ENCODE peak calls at places on chromosomes 3 and 15, in five cellular contexts. W is right cardiac atrium, T is MM.1S, L is PC-9, S is PC-3. J is an unnamed sample. For H3K4me1, the result is how much of the 10 kb centered on the place peaks cover.

GRCh38 chr15:25056484-25057429 is 102.0 kb downstream of the SNRPN start:
- DNase-seq in W (no peak), T (no peak), L (no peak), S (no peak), J (no peak)

GRCh38 chr3:157938154-157938774 is 168.0 kb downstream of the SHOX2 start:
- DNase-seq in W (no peak), T (no peak), L (no peak), S (peak), J (no peak)

GRCh38 chr3:117439812-117440211 is 730.2 kb downstream of the TUSC7 start:
- DNase-seq in W (no peak), T (no peak), L (no peak), S (peak), J (no peak)

GRCh38 chr15:90497912-90498311 is 31.8 kb upstream of the CRTC3 start:
- DNase-seq in W (no peak), T (no peak), L (no peak), S (peak), J (no peak)

GRCh38 chr15:31308185-31308639 is 18.4 kb upstream of the KLF13 start:
- DNase-seq in W (no peak), T (no peak), L (no peak), S (no peak), J (no peak)

GRCh38 chr15:74253276-74253921 is 17.3 kb downstream of the CCDC33 start:
- DNase-seq in W (no peak), T (no peak), L (no peak), S (no peak), J (no peak)

GRCh38 chr3:29026959-29027358 is 253.9 kb upstream of the RBMS3 start:
- DNase-seq in W (no peak), T (no peak), L (no peak), S (peak), J (no peak)

GRCh38 chr3:43512749-43513404 is 108.9 kb downstream of the ANO10 start:
- DNase-seq in W (no peak), T (no peak), L (no peak), S (peak), J (no peak)

GRCh38 chr15:51853987-51854386 is 24.5 kb downstream of the TMOD3 start:
- DNase-seq in W (no peak), T (no peak), L (no peak), S (no peak), J (no peak)

GRCh38 chr15:79179108-79179561 is 88.6 kb upstream of the RASGRF1 start:
- DNase-seq in W (no peak), T (no peak), L (peak), S (peak), J (no peak)

GRCh38 chr3:54870423-54870822 is 57.4 kb downstream of the LRTM1 start:
- DNase-seq in W (no peak), T (no peak), L (peak), S (peak), J (peak)

GRCh38 chr15:75599396-75599795 is 20.3 kb upstream of the PTPN9 start:
- DNase-seq in W (no peak), T (no peak), L (no peak), S (no peak), J (no peak)

GRCh38 chr15:72491768-72492167 is 17.6 kb downstream of the ARIH1 start:
- DNase-seq in W (no peak), T (no peak), L (no peak), S (peak), J (no peak)

GRCh38 chr15:29682361-29682760 is 139.9 kb downstream of the TJP1 start:
- DNase-seq in W (no peak), T (no peak), L (no peak), S (no peak), J (no peak)

GRCh38 chr15:79942656-79943481 is 28.1 kb downstream of the BCL2A1 start:
- DNase-seq in W (no peak), T (no peak), L (no peak), S (peak), J (no peak)

GRCh38 chr3:133494469-133494868 is 79.0 kb upstream of the CDV3 start:
- DNase-seq in W (no peak), T (no peak), L (no peak), S (no peak), J (no peak)

GRCh38 chr3:15753056-15753710 is 44.6 kb downstream of the ANKRD28 start:
- DNase-seq in W (no peak), T (no peak), L (no peak), S (peak), J (no peak)

GRCh38 chr15:86087808-86088207 is 8.1 kb downstream of the AGBL1 start:
- DNase-seq in W (no peak), T (no peak), L (no peak), S (no peak), J (no peak)

GRCh38 chr15:74994685-74995084 is 678 bp upstream of the SCAMP5 start:
- DNase-seq in W (no peak), T (no peak), L (no peak), S (no peak), J (no peak)

GRCh38 chr3:102018544-102018943 is 169.2 kb downstream of the NFKBIZ start:
- DNase-seq in W (no peak), T (no peak), L (no peak), S (no peak), J (no peak)

GRCh38 chr15:72285927-72286516 is 13.7 kb upstream of the PARP6 start:
- DNase-seq in W (peak), T (peak), L (peak), S (peak), J (peak)

GRCh38 chr3:189372205-189372764 is 200.5 kb downstream of the TPRG1 start:
- DNase-seq in W (no peak), T (no peak), L (no peak), S (no peak), J (no peak)

GRCh38 chr3:31555204-31555603 is 22.5 kb downstream of the STT3B start:
- DNase-seq in W (no peak), T (no peak), L (no peak), S (no peak), J (no peak)
- H3K4me3 ChIP-seq in W (no peak), T (no peak), L (no peak), S (no peak), J (no peak)

GRCh38 chr3:8650583-8651416 is 6.2 kb upstream of the SSUH2 start:
- DNase-seq in W (no peak), T (no peak), L (no peak), S (no peak), J (no peak)
- H3K4me1 ChIP-seq in W (under half), T (under half), L (under half), S (under half), J (under half)

GRCh38 chr3:37456270-37456708 is 281.9 kb upstream of the LRRFIP2 start:
- DNase-seq in W (peak), T (no peak), L (no peak), S (peak), J (peak)

GRCh38 chr3:37456791-37457190 is 282.4 kb upstream of the LRRFIP2 start:
- DNase-seq in W (no peak), T (no peak), L (no peak), S (no peak), J (no peak)

GRCh38 chr3:37458162-37458895 is 283.9 kb upstream of the LRRFIP2 start:
- DNase-seq in W (peak), T (no peak), L (no peak), S (no peak), J (no peak)

GRCh38 chr3:37457392-37458065 is 283.1 kb upstream of the LRRFIP2 start:
- DNase-seq in W (peak), T (no peak), L (no peak), S (no peak), J (peak)

DNA sequence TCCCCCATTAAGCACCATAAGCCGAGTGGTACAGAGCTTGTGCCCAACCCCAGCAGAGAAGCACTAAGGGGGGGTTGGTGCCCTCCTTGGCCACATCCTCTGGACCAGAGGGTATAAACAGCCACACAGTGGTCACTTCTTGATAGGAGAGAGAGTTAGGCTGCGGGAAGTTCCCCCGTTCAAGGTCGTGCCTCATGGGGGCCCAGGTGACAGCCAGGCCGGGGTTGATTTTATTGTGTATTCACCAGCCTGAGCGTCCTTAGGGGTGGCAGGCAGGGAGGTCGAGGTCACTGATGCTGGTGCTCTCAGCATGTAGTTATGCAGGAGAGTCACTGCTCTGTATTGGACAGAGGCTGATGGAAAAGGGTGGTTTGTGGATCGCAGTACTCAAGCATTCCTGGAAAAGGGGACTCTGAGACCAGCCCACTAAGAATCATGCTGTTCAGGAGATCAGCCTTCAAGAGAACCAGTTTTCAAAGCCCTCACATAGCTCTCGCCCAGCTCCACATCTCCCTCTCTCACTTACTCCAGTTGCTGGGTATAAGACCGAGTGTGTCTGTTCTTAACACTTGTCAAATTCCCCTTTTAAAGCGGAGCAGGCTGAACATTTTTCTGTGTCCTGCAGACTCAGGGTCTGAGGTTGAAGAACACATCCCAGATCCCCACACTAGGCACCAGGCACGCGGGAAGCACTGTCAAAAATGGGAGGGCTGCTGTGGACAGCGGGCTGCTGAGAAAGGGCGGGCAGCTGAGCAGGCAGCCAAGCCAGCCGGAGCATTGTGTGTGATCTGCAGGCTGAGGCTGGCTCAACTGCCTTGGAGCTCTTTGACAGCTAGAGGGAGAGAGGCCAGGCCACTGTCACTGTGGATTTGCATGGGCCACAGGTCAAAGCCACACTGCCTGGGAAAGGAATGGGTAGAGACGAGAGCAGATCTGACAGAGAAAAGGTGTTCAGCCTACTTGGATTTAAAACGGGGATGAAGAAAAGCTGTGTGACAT is 279.3 kb upstream of the LRRFIP2 start:
- DNase-seq in W (peak), T (no peak), L (no peak), S (no peak), J (peak)
- H3K4me3 ChIP-seq in W (peak), T (no peak), L (no peak), S (no peak), J (peak)

DNA sequence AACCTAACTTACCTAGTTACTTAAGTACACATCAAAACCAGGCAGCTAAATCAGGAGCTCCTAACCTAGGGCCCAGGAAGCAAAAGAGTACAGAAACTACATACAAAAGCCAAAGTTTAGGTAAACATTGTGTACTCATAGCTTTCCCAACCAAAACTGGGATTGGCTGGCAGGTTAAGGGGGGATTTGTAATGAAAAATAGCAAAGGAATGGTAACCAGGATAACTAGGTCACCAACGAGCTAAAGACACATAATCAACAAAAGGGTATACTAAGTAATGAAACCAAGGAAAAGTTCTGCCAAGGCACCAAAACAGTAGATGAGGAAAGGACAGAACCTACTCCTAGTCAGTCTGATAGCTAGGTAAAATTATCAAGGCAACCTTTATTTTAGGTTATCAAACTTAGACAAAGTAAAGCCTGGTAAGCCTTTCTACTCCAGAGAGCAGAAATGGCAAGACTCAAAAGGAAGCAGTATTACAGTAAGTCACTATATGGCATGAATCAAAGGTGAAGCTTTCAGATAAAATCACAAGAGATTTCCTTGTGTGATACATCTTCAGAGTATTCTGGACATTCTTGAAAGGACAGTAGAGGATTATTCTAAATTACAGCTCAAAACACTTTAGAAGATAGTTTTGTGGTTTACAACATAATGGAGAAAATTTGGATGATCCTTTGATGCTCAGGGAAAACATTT is 10.2 kb downstream of the TRA2B start:
- DNase-seq in W (no peak), T (no peak), L (no peak), S (no peak), J (no peak)
- H3K4me1 ChIP-seq in W (under half), T (under half), L (half or more), S (half or more), J (half or more)

DNA sequence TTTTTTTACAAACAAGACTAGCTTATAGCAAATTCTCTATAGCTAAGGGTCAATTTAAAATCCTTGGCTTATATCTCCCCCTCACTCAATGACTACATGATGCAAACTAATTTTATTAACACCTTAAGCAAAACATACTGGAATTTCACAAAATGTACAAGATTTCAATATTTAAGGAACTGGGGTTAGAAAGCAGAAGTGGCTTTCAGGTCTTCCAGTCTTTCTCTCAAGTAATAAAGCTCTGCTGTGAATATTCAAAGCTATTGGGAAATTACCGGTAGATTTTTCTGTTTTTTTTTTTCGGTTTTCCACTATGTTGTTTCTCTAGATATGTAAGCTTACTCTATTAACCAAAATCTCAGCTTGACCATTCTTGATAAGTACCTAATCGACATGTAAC is 3.9 kb downstream of the EPM2AIP1 start:
- DNase-seq in W (no peak), T (no peak), L (no peak), S (no peak), J (no peak)
- H3K4me3 ChIP-seq in W (peak), T (no peak), L (no peak), S (peak), J (no peak)

DNA sequence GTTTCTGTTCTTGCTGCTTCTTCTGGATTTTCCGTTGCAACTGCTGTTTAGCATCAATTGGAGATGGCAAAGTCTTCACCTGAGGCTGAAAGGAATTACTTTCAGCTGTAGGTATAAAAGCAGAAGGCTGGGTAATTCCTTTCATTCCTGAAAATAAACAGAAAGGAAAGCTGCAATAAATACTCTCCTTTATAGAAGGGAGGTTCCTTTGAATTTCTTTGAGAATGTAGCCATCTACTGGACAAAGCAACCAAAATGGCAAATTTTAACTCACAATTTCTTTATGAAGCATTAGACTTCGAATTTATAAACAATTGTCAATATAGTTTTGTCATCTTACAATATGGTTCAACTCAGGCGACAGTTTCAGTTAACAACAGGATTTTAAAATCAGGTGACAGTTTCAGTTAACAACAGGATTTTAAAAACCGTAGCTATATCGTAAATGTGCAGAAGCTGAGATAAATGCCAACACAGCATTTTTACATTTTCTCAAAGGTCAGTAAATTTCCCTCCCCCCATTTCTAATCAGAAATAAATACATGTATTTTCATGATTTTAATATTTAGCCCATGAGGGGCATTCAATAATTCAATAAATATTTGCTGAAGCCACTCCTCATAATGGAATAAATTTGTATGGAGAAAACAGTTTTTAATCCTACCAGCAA is 105.0 kb upstream of the NEDD4 start:
- DNase-seq in W (no peak), T (no peak), L (no peak), S (peak), J (no peak)
- H3K4me1 ChIP-seq in W (under half), T (under half), L (under half), S (under half), J (under half)

J was measured in heart right ventricle.